ENCODE peak calls at places on chromosomes 5 and 9, in six cellular contexts. L, N, A, O, Q and S are unnamed samples. For H3K4me1, the result is how much of the 10 kb centered on the place peaks cover.

GRCh38 chr9:134571946-134572914 is 69.4 kb upstream of the COL5A1 start:
- DNase-seq in L (no peak), N (no peak), A (no peak), O (no peak), Q (no peak), S (no peak)

GRCh38 chr9:14741369-14741768 is 18.8 kb upstream of the CER1 start:
- DNase-seq in L (no peak), N (no peak), A (no peak), O (no peak), Q (no peak), S (no peak)

GRCh38 chr5:96335873-96336272 is 97.2 kb downstream of the PCSK1 start:
- DNase-seq in L (no peak), N (no peak), A (no peak), O (peak), Q (no peak), S (no peak)

GRCh38 chr9:71446499-71447411 is 321.6 kb downstream of the CEMIP2 start:
- DNase-seq in L (peak), N (peak), A (peak), O (peak), Q (peak), S (no peak)

GRCh38 chr5:173123416-173123815 is 20.9 kb upstream of the BNIP1 start:
- DNase-seq in L (no peak), N (no peak), A (peak), O (no peak), Q (no peak), S (no peak)

GRCh38 chr5:7269591-7270274 is 126.2 kb upstream of the ADCY2 start:
- DNase-seq in L (no peak), N (no peak), A (no peak), O (no peak), Q (no peak), S (no peak)

GRCh38 chr5:76582252-76583162 is 40.7 kb downstream of the F2RL2 start:
- DNase-seq in L (no peak), N (no peak), A (peak), O (peak), Q (no peak), S (no peak)

GRCh38 chr5:172185096-172185461 is 2.9 kb downstream of the STK10 start:
- DNase-seq in L (no peak), N (no peak), A (no peak), O (no peak), Q (no peak), S (no peak)

GRCh38 chr9:88313364-88314220 is 74.7 kb upstream of the SPIN1 start:
- DNase-seq in L (no peak), N (no peak), A (no peak), O (no peak), Q (peak), S (no peak)

GRCh38 chr9:133009906-133010582 is 20.8 kb upstream of the GTF3C5 start:
- DNase-seq in L (no peak), N (no peak), A (no peak), O (no peak), Q (no peak), S (no peak)

GRCh38 chr5:178786859-178787499 is 56.5 kb upstream of the ZNF354A start:
- DNase-seq in L (no peak), N (peak), A (peak), O (peak), Q (no peak), S (no peak)

GRCh38 chr5:145244788-145245187 is 590.4 kb downstream of the PRELID2 start:
- DNase-seq in L (peak), N (no peak), A (no peak), O (no peak), Q (no peak), S (no peak)

GRCh38 chr5:154712518-154713437 is 42.4 kb upstream of the LARP1 start:
- DNase-seq in L (no peak), N (no peak), A (peak), O (peak), Q (peak), S (no peak)

GRCh38 chr9:134936021-134936761 is 18.5 kb upstream of the FCN1 start:
- DNase-seq in L (no peak), N (peak), A (no peak), O (no peak), Q (no peak), S (peak)

GRCh38 chr5:176406436-176407052 is 9.8 kb downstream of the CLTB start:
- DNase-seq in L (no peak), N (no peak), A (peak), O (no peak), Q (no peak), S (no peak)

GRCh38 chr5:1001406-1002270 is 7.0 kb upstream of the NKD2 start:
- DNase-seq in L (no peak), N (no peak), A (no peak), O (no peak), Q (no peak), S (no peak)

GRCh38 chr5:172583931-172584511 is 57.0 kb upstream of the NEURL1B start:
- DNase-seq in L (peak), N (no peak), A (no peak), O (no peak), Q (no peak), S (no peak)

GRCh38 chr9:137077758-137078693 is 709 bp downstream of the UAP1L1 start:
- DNase-seq in L (peak), N (no peak), A (no peak), O (no peak), Q (no peak), S (peak)

GRCh38 chr9:35763181-35763580 is 9.1 kb upstream of the MSMP start:
- DNase-seq in L (no peak), N (no peak), A (no peak), O (no peak), Q (no peak), S (no peak)

GRCh38 chr9:89923961-89924504 is 319.2 kb downstream of the GADD45G start:
- DNase-seq in L (no peak), N (peak), A (peak), O (no peak), Q (no peak), S (no peak)
- H3K27ac ChIP-seq in L (no peak), N (no peak), A (no peak), O (no peak), Q (no peak), S (no peak)

DNA sequence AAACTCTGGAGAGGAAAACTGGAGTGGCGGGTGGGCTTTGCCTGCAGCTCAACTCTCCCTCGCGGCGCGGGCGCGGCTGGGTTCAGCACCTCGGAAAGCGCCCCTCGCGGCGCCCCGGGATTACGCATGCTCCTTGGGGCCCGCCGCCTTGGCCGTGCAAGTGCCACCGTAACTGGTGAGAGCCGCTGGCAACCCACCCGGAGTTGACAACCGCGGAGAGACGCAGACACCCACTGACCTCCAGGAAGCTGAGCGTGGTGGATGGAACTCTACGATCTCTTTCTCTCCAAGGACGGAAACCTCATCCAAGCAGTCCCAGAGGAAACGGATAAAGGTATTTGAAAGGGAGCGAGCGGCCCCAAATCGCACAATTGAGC is 194 bp upstream of the RXFP3 start:
- DNase-seq in L (peak), N (peak), A (peak), O (peak), Q (no peak), S (no peak)
- H2AFZ ChIP-seq in L (peak), N (no peak), A (peak), O (peak), Q (peak), S (no peak)

GRCh38 chr5:107402881-107403280 is 267.9 kb downstream of the EFNA5 start:
- DNase-seq in L (no peak), N (no peak), A (no peak), O (no peak), Q (no peak), S (no peak)
- H3K4me1 ChIP-seq in L (under half), N (under half), A (under half), O (under half), Q (under half), S (under half)

DNA sequence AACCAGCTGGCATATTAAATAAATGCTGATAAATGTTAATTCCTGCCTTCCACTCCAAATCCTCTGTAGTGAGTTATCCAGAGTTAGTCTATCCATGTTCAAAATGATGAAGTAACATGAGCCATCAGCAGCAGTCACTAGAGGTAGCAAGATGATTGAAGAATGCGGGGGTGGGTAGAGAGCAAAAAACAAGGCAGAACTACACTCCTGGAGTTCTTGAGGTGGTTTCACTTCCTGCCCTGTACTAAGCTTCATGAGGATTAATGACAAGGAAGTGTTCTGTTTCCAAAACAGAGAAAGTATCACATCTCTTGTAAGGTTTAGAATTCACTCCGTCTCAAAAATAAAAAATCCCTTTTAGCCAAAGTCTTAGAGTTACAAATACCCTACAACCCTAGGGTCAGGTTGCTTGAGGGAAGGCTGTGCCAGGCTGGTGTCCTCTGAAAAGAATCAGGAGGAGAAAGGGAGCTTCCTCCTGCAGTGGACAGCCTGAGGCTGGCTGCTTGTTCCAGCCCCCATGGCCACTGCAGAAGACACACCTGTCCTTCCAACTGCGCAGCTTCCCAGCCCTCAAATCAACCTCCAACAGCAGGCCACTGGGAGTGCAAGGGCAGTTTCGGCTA is 180.2 kb downstream of the DENND1A start:
- DNase-seq in L (no peak), N (peak), A (no peak), O (peak), Q (no peak), S (peak)
- H3K27ac ChIP-seq in L (no peak), N (no peak), A (no peak), O (no peak), Q (no peak), S (peak)

GRCh38 chr5:34843482-34843881 is 4.5 kb downstream of the TTC23L start:
- DNase-seq in L (no peak), N (no peak), A (no peak), O (no peak), Q (no peak), S (no peak)
- H2AFZ ChIP-seq in L (no peak), N (no peak), A (no peak), O (no peak), Q (no peak), S (no peak)

DNA sequence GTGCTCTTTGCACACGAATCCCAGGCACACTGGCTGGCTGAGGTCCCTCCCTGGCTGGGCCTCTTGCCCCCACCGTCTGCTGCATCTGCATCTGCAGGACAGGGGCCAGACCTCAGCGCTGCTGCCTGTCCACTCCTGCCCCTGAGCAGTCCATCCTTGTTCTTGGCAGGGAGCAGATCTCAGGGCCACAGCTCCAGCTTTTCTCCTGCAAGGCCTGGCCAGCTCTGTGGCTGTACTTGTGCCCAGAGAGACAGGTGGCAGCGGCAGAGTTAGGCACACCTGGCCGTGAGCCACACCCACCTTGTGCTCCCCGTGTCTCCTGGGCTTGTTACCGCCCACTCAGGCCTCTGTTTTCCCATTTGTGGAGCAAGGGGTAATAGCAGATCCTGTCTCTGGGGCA is 13.9 kb downstream of the NEK6 start:
- DNase-seq in L (no peak), N (no peak), A (no peak), O (no peak), Q (no peak), S (no peak)
- H3K4me1 ChIP-seq in L (under half), N (under half), A (under half), O (under half), Q (under half), S (half or more)

DNA sequence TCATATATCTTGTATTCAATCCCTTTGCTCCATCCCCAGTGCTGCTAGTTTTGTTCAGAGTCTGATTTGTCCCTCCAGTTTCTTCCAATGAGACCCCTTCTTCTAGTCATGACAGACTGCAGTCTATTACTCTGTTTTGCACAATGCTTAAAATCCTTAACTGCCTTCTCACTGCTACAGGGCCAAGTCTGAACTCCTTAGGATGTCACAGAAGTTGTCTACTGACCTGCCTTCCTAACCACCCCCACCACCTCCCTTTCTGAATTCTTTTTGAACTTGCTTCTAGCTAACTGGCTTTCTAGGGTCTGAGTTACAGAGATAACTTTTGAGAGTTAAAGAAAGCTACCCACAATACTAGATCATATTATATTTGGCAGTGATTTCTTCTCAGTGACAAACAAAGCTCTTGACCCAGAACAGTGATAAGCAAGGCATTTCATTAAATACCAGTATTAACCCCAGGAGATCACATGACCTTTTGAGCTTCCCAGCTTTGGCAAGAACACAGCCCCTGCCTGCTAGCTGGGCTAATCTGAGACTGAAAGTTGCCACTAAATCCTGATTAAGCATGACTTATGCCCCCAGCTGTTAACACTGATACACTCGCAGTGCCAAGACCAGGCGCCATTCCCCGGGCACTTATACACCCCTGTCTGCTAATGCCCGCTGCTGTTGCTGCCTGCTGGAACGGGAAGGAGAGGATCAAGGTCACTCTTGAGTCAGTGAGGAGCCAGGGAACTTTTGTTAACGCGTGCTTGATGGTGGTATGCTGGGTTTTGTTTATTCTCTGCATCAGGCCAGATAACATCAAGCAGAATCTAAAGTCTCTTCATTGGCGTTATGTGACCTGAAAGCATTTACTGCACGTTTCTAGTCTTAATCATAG is 36.4 kb upstream of the ADAMTSL1 start:
- DNase-seq in L (peak), N (no peak), A (peak), O (no peak), Q (no peak), S (no peak)
- H3K27ac ChIP-seq in L (peak), N (no peak), A (peak), O (no peak), Q (no peak), S (no peak)

DNA sequence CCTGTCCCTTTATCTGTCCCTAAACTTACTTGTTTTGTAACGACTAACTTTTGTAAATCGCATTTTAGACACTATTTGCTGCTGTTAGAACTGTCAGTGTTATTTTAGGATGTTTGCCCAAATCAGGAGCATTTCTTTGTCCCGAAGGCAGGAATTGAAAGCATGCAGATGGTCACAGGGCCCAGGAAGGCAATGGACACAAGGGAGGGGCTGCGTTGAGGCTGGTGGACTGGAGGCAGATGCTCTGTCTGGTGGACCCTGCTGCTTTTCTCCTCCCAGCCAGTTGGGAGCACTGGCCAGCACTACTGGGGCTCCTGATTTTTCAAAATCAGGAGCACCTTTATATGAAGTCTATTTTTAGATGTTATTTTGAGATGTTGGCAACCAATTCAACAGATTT is 31.7 kb downstream of the DOCK2 start:
- DNase-seq in L (no peak), N (no peak), A (no peak), O (no peak), Q (no peak), S (no peak)
- H2AFZ ChIP-seq in L (no peak), N (no peak), A (no peak), O (no peak), Q (no peak), S (no peak)

GRCh38 chr5:136014976-136015375 is 13.8 kb upstream of the TGFBI start:
- DNase-seq in L (no peak), N (no peak), A (no peak), O (no peak), Q (no peak), S (no peak)

GRCh38 chr5:136018814-136019777 is 9.7 kb upstream of the TGFBI start:
- DNase-seq in L (no peak), N (no peak), A (peak), O (peak), Q (no peak), S (no peak)

GRCh38 chr5:136015966-136016365 is 12.8 kb upstream of the TGFBI start:
- DNase-seq in L (no peak), N (no peak), A (no peak), O (no peak), Q (no peak), S (no peak)

GRCh38 chr5:136020001-136020382 is 8.8 kb upstream of the TGFBI start:
- DNase-seq in L (no peak), N (no peak), A (no peak), O (no peak), Q (no peak), S (no peak)

DNA sequence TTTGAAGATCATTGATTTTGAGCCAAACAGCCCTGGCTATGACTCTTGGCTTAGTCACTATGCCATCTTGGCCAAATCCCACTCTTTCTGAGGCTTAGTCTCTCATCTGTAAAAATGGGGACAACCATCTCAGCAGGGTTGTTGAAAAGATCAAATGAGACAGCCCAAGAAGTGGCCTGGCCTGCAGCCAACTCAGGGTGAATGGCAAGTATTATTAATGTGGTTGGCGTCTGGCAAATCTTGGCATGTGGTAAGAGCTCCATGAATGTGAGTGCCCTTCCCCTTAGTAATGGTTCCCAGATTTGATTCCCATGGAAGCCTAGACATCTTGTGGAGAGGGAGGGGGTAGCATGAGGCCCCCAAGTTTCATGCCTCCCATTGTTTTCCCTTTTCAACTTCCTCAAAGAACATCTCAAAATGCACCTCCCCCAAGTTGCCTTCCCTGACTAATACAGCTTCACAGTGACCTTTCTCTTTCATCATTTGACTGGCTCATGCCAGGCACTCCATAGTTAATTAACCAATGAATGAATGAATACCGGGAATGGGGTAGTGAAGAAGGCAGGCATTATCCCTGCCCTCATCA is 11.8 kb upstream of the TGFBI start:
- DNase-seq in L (peak), N (no peak), A (no peak), O (peak), Q (no peak), S (no peak)
- H3K4me1 ChIP-seq in L (under half), N (under half), A (half or more), O (half or more), Q (under half), S (under half)